ENCODE peak calls at places on chromosomes 3 and 15, in four cellular contexts. K is uterus, F is ovary, Z is right lobe of liver. M is an unnamed sample.
A peak's percentile ranks its signal among the peaks of the same experiment; 100 is the strongest.

GRCh38 chr15:100592898-100593297 is 9.1 kb downstream of the LINS1 start:
- DNase-seq in K (no peak), F (no peak), Z (no peak), M (peak; percentile 71)

GRCh38 chr3:112333002-112333385 is at the start of gene CD200:
- DNase-seq in K (peak; percentile 70), F (peak; percentile 79), Z (peak; percentile 35), M (peak; percentile 16)

GRCh38 chr3:171173732-171174131 is 147.2 kb upstream of the SLC2A2 start:
- DNase-seq in K (no peak), F (no peak), Z (no peak), M (no peak)

GRCh38 chr15:63987979-63988378 is 58.3 kb downstream of the DAPK2 start:
- DNase-seq in K (no peak), F (no peak), Z (no peak), M (no peak)

GRCh38 chr3:43766672-43767465 is 76.1 kb downstream of the ABHD5 start:
- DNase-seq in K (no peak), F (no peak), Z (no peak), M (peak; percentile 77)

GRCh38 chr3:101155828-101156227 is 162.6 kb upstream of the ABI3BP start:
- DNase-seq in K (no peak), F (no peak), Z (no peak), M (no peak)

GRCh38 chr3:44184319-44184953 is 57.2 kb upstream of the TOPAZ1 start:
- DNase-seq in K (no peak), F (no peak), Z (no peak), M (no peak)

GRCh38 chr3:5187920-5188418 is 462 bp downstream of the EDEM1 start:
- DNase-seq in K (peak; percentile 46), F (peak; percentile 65), Z (peak; percentile 58), M (peak; percentile 24)

GRCh38 chr3:5687230-5687629 is 499.7 kb downstream of the EDEM1 start:
- DNase-seq in K (no peak), F (no peak), Z (no peak), M (no peak)

GRCh38 chr3:94928921-94929320 is 866.1 kb downstream of the NSUN3 start:
- DNase-seq in K (no peak), F (no peak), Z (no peak), M (no peak)

GRCh38 chr3:123449092-123449985 is 449 bp upstream of the ADCY5 start:
- DNase-seq in K (peak; percentile 50), F (peak; percentile 69), Z (peak; percentile 42), M (peak; percentile 10)

GRCh38 chr3:125202197-125202596 is 10.4 kb downstream of the SLC12A8 start:
- DNase-seq in K (no peak), F (no peak), Z (no peak), M (peak; percentile 25)

GRCh38 chr3:70702132-70702531 is 389.7 kb upstream of the MDFIC2 start:
- DNase-seq in K (no peak), F (no peak), Z (no peak), M (no peak)

GRCh38 chr3:4981160-4981687 is 2.0 kb downstream of the BHLHE40 start:
- DNase-seq in K (no peak), F (no peak), Z (no peak), M (peak; percentile 34)

GRCh38 chr15:66498501-66499386 is 1.2 kb upstream of the SNAPC5 start:
- DNase-seq in K (no peak), F (no peak), Z (no peak), M (peak; percentile 51)

GRCh38 chr3:12227833-12228232 is 61.0 kb upstream of the PPARG start:
- DNase-seq in K (no peak), F (no peak), Z (no peak), M (peak; percentile 80)

GRCh38 chr15:73777741-73778140 is 24.6 kb upstream of the INSYN1 start:
- DNase-seq in K (no peak), F (no peak), Z (no peak), M (no peak)

GRCh38 chr15:84857418-84858004 is 27.0 kb upstream of the SLC28A1 start:
- DNase-seq in K (no peak), F (no peak), Z (no peak), M (no peak)

GRCh38 chr15:20294651-20295237 is 246.9 kb downstream of the GOLGA6L6 start:
- DNase-seq in K (no peak), F (no peak), Z (no peak), M (no peak)

GRCh38 chr15:84099181-84099580 is 136.4 kb upstream of the GOLGA6L4 start:
- DNase-seq in K (no peak), F (no peak), Z (peak; percentile 21), M (no peak)

GRCh38 chr3:86793786-86794185 is 197.2 kb downstream of the VGLL3 start:
- DNase-seq in K (no peak), F (no peak), Z (no peak), M (peak; percentile 97)

GRCh38 chr15:65372787-65373067 is 5.1 kb downstream of the IGDCC3 start:
- DNase-seq in K (no peak), F (no peak), Z (no peak), M (no peak)

GRCh38 chr3:50617096-50617791 is at the start of gene MAPKAPK3:
- DNase-seq in K (peak; percentile 62), F (peak; percentile 73), Z (no peak), M (no peak)

GRCh38 chr3:66198437-66199088 is 22.2 kb upstream of the SLC25A26 start:
- DNase-seq in K (no peak), F (no peak), Z (no peak), M (no peak)

GRCh38 chr3:187629711-187630110 is 40.5 kb downstream of the SST start:
- DNase-seq in K (no peak), F (no peak), Z (no peak), M (no peak)

GRCh38 chr15:35769656-35770055 is 223.7 kb upstream of the DPH6 start:
- DNase-seq in K (no peak), F (no peak), Z (no peak), M (no peak)

GRCh38 chr15:75532413-75533250 is 46.5 kb downstream of the PTPN9 start:
- DNase-seq in K (peak; percentile 43), F (peak; percentile 60), Z (peak; percentile 59), M (peak; percentile 88)

GRCh38 chr3:184261270-184262165 is at the start of gene CAMK2N2:
- DNase-seq in K (no peak), F (peak; percentile 46), Z (peak; percentile 79), M (peak; percentile 47)

GRCh38 chr15:68599560-68600071 is 20.8 kb downstream of the CORO2B start:
- DNase-seq in K (no peak), F (peak; percentile 63), Z (no peak), M (peak; percentile 75)

GRCh38 chr3:14943042-14943441 is 4.3 kb upstream of the NR2C2 start:
- DNase-seq in K (no peak), F (no peak), Z (no peak), M (no peak)

GRCh38 chr3:172153335-172153861 is 114.0 kb downstream of the FNDC3B start:
- DNase-seq in K (peak; percentile 90), F (peak; percentile 83), Z (peak; percentile 85), M (peak; percentile 99)

GRCh38 chr3:184381261-184382224 is 1.7 kb downstream of the CHRD start:
- DNase-seq in K (no peak), F (peak; percentile 44), Z (peak; percentile 54), M (no peak)

GRCh38 chr15:98951004-98951403 is 56.6 kb downstream of the PGPEP1L start:
- DNase-seq in K (no peak), F (no peak), Z (no peak), M (no peak)

GRCh38 chr3:53236112-53236841 is 19.5 kb downstream of the TKT start:
- DNase-seq in K (peak; percentile 32), F (peak; percentile 60), Z (peak; percentile 88), M (peak; percentile 93)

GRCh38 chr15:90596943-90597342 is 67.2 kb downstream of the CRTC3 start:
- DNase-seq in K (no peak), F (peak; percentile 41), Z (no peak), M (no peak)

GRCh38 chr15:90595760-90596155 is 66.0 kb downstream of the CRTC3 start:
- DNase-seq in K (no peak), F (no peak), Z (no peak), M (no peak)

GRCh38 chr15:90593469-90594158 is 63.9 kb downstream of the CRTC3 start:
- DNase-seq in K (no peak), F (no peak), Z (peak; percentile 40), M (no peak)

GRCh38 chr15:90592144-90592887 is 62.6 kb downstream of the CRTC3 start:
- DNase-seq in K (no peak), F (no peak), Z (no peak), M (peak; percentile 90)

GRCh38 chr15:90594297-90594696 is 64.6 kb downstream of the CRTC3 start:
- DNase-seq in K (peak; percentile 43), F (no peak), Z (peak; percentile 86), M (no peak)
- TF ChIP-seq POLR2A in K (no peak), F (no peak), Z (peak; percentile 38), M (no peak)

DNA sequence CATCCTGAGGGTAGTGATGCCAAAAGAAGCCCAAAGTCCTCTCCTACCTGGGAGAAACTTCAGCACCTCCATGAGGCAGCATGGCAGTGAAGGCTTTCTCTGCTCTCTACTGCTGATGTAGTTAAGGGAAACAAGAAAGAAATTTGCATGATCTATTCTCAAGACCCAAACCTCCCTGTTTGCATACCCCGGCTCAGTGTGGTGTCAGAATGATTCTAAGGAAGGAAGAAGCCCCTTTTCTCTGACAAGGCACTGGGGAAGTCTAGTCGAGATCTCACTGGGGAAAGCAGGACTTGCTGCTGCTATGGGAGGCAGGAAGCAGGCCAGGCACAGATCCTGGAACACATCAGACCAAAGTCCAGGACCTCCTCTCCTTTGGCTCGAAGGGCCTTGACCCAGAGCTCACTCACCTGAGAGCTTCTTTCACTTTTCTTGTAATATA is 89.4 kb upstream of the ICE2 start:
- DNase-seq in K (no peak), F (no peak), Z (peak; percentile 36), M (no peak)
- TF ChIP-seq POLR2A in K (no peak), F (no peak), Z (no peak), M (no peak)

GRCh38 chr15:58589047-58589446 is 157.3 kb downstream of the LIPC start:
- DNase-seq in K (no peak), F (no peak), Z (no peak), M (no peak)
- TF ChIP-seq POLR2A in K (no peak), F (no peak), Z (no peak), M (no peak)

DNA sequence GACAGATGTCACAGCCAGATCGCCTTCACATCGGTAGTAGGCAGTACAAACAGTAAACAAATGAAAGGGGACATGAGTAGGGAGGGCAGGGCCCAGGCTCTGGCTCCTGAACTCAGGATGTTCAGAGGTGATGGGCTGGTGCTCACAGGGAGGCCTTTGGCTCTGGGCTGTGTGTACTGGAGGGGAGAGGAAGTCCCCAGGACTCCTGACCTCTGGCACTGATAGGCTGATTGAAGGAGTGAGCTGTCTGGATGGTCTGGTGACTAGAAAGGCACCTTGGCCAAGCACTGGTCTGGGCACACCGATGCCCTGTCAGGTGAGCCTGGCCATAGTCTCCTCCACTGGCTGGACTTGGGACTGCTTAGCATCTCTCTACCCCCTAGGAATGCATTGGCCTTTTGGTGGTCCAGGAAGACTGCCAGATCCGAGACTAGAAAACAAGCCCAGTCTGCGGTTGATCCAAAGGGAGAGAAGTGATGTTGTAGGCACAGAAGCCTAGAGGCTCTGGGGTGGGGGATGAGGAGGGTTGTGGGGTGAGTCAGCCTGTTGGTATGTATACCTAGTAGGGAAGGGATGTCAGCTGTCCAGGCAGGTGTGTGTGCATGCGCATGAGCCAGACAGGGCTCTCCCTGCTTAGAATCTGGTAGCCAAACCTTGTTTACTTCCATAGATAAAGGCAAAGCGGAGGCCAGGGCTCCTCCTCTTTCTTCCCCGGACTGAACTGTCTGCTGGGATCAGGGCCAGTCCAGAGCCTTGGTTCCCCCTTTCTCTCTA is 1.9 kb downstream of the SPINT1 start:
- DNase-seq in K (no peak), F (no peak), Z (peak; percentile 76), M (no peak)
- TF ChIP-seq POLR2A in K (no peak), F (no peak), Z (no peak), M (no peak)

M was measured in IMR-90.